ENCODE peak calls at places on chromosomes 1 and 21, in eight cellular contexts. One of them, this sample, is unnamed.

GRCh38 chr21:17660449-17660848 is 47.7 kb upstream of the BTG3 start:
- DNase-seq in glutamatergic neuron: no peak
- DNase-seq in pancreas: no peak
- DNase-seq in Daoy: no peak
- DNase-seq in AG08395: peak; percentile 10
- DNase-seq in astrocyte of the spinal cord: peak; percentile 56
- DNase-seq in KBM-7: peak; percentile 32
- DNase-seq in progenitor cell of endocrine pancreas: no peak
- DNase-seq in this sample: no peak

GRCh38 chr1:51750218-51750617 is 128.3 kb downstream of the NRDC start:
- DNase-seq in Daoy: peak; percentile 16
- DNase-seq in KBM-7: peak; percentile 28
- DNase-seq in astrocyte of the spinal cord: peak; percentile 47
- DNase-seq in progenitor cell of endocrine pancreas: no peak
- DNase-seq in AG08395: peak; percentile 14
- DNase-seq in pancreas: no peak
- DNase-seq in glutamatergic neuron: no peak
- DNase-seq in this sample: no peak

GRCh38 chr1:181073638-181074037 is 14.9 kb upstream of the IER5 start:
- DNase-seq in AG08395: peak; percentile 44
- DNase-seq in glutamatergic neuron: no peak
- DNase-seq in Daoy: no peak
- DNase-seq in KBM-7: no peak
- DNase-seq in progenitor cell of endocrine pancreas: no peak
- DNase-seq in astrocyte of the spinal cord: peak; percentile 49
- DNase-seq in pancreas: no peak
- DNase-seq in this sample: peak; percentile 98

GRCh38 chr1:153343811-153344717 is 4.6 kb downstream of the PGLYRP4 start:
- DNase-seq in progenitor cell of endocrine pancreas: peak; percentile 5
- DNase-seq in KBM-7: peak; percentile 35
- DNase-seq in astrocyte of the spinal cord: no peak
- DNase-seq in AG08395: no peak
- DNase-seq in Daoy: no peak
- DNase-seq in pancreas: no peak
- DNase-seq in glutamatergic neuron: no peak
- DNase-seq in this sample: no peak

GRCh38 chr1:162397943-162398560 is 13.9 kb downstream of the SH2D1B start:
- DNase-seq in pancreas: no peak
- DNase-seq in Daoy: no peak
- DNase-seq in KBM-7: no peak
- DNase-seq in glutamatergic neuron: no peak
- DNase-seq in astrocyte of the spinal cord: no peak
- DNase-seq in progenitor cell of endocrine pancreas: no peak
- DNase-seq in AG08395: no peak
- DNase-seq in this sample: no peak

GRCh38 chr1:9626201-9626608 is 25.3 kb upstream of the PIK3CD start:
- DNase-seq in glutamatergic neuron: no peak
- DNase-seq in KBM-7: peak; percentile 10
- DNase-seq in astrocyte of the spinal cord: no peak
- DNase-seq in pancreas: no peak
- DNase-seq in progenitor cell of endocrine pancreas: no peak
- DNase-seq in Daoy: no peak
- DNase-seq in AG08395: no peak
- DNase-seq in this sample: no peak

GRCh38 chr21:41321908-41322495 is 5.4 kb downstream of the FAM3B start:
- DNase-seq in pancreas: no peak
- DNase-seq in astrocyte of the spinal cord: no peak
- DNase-seq in progenitor cell of endocrine pancreas: no peak
- DNase-seq in AG08395: no peak
- DNase-seq in Daoy: no peak
- DNase-seq in KBM-7: no peak
- DNase-seq in glutamatergic neuron: no peak
- DNase-seq in this sample: no peak

GRCh38 chr1:15168479-15168878 is 14.9 kb downstream of the TMEM51 start:
- DNase-seq in pancreas: no peak
- DNase-seq in astrocyte of the spinal cord: peak; percentile 91
- DNase-seq in Daoy: peak; percentile 96
- DNase-seq in AG08395: peak; percentile 79
- DNase-seq in progenitor cell of endocrine pancreas: no peak
- DNase-seq in KBM-7: peak; percentile 62
- DNase-seq in glutamatergic neuron: no peak
- DNase-seq in this sample: no peak

This sample was measured in COLO829.